ENCODE peak calls at places on chromosomes 1 and 21, in eight cellular contexts. S is neuronal stem cell, P is endothelial cell of umbilical vein, W is fibroblast of lung, M is GM23248, B is IMR-90, D is Karpas-422, U is MM.1S. I is an unnamed sample.

GRCh38 chr1:174131032-174131638 is 28.2 kb upstream of the RABGAP1L start:
- DNase-seq in W (no peak), D (no peak), S (no peak), U (no peak), M (no peak), P (no peak), B (no peak), I (no peak)

GRCh38 chr1:210448293-210448892 is 119.7 kb downstream of the HHAT start:
- DNase-seq in W (peak; percentile 72), B (peak; percentile 69), D (peak; percentile 80), P (peak; percentile 62), M (peak; percentile 67), U (peak; percentile 50), S (peak; percentile 57), I (peak; percentile 73)

GRCh38 chr21:28298251-28298672 is 694.4 kb downstream of the LTN1 start:
- DNase-seq in W (no peak), S (no peak), M (peak; percentile 77), D (no peak), B (peak; percentile 63), P (peak; percentile 34), U (no peak), I (peak; percentile 59)

GRCh38 chr1:109392788-109393580 is 4.7 kb downstream of the SORT1 start:
- DNase-seq in D (no peak), S (no peak), B (peak; percentile 81), P (peak; percentile 52), U (no peak), M (peak; percentile 68), W (peak; percentile 97), I (peak; percentile 60)

GRCh38 chr1:30887485-30888315 is 20.9 kb downstream of the SDC3 start:
- DNase-seq in W (peak; percentile 57), B (peak; percentile 73), U (no peak), D (peak; percentile 65), P (no peak), S (no peak), M (peak; percentile 71), I (no peak)

GRCh38 chr1:229218612-229219025 is 52.3 kb upstream of the RAB4A start:
- DNase-seq in M (no peak), U (no peak), B (no peak), W (no peak), P (no peak), D (no peak), S (no peak), I (no peak)

GRCh38 chr1:84478876-84479868 is at the start of gene RPF1:
- DNase-seq in D (peak; percentile 92), P (peak; percentile 85), M (peak; percentile 92), W (peak; percentile 86), S (peak; percentile 49), B (peak; percentile 79), U (peak; percentile 66), I (peak; percentile 79)

GRCh38 chr1:222161676-222162075 is 386.2 kb downstream of the HHIPL2 start:
- DNase-seq in U (no peak), S (no peak), M (no peak), B (peak; percentile 21), W (peak; percentile 48), P (no peak), D (no peak), I (no peak)

GRCh38 chr1:46558966-46559365 is 7.5 kb upstream of the KNCN start:
- DNase-seq in B (no peak), S (no peak), D (no peak), M (no peak), U (no peak), P (no peak), W (no peak), I (no peak)

GRCh38 chr1:110591956-110592355 is 14.2 kb downstream of the KCNA2 start:
- DNase-seq in D (no peak), P (no peak), W (no peak), S (no peak), U (no peak), B (no peak), M (no peak), I (no peak)

GRCh38 chr1:60132985-60133673 is 59.6 kb upstream of the C1orf87 start:
- DNase-seq in P (peak; percentile 50), M (peak; percentile 95), D (no peak), B (peak; percentile 50), U (peak; percentile 29), S (no peak), W (peak; percentile 81), I (peak; percentile 28)

GRCh38 chr1:244074559-244075171 is 23.6 kb downstream of the ZBTB18 start:
- DNase-seq in W (no peak), U (no peak), D (no peak), B (no peak), S (no peak), P (no peak), M (no peak), I (no peak)

GRCh38 chr1:26171084-26172072 is at the start of gene ZNF593OS:
- DNase-seq in P (no peak), S (no peak), D (no peak), U (no peak), M (no peak), W (no peak), B (no peak), I (no peak)

GRCh38 chr21:31142600-31142999 is 104.3 kb upstream of the KRTAP19-8 start:
- DNase-seq in U (no peak), M (no peak), P (no peak), W (no peak), B (no peak), D (peak; percentile 58), S (no peak), I (peak; percentile 47)

GRCh38 chr1:59156526-59157196 is 140.2 kb upstream of the FGGY start:
- DNase-seq in M (peak; percentile 48), D (no peak), B (no peak), U (no peak), P (peak; percentile 26), W (no peak), S (peak; percentile 17), I (no peak)

GRCh38 chr1:116232989-116233514 is 121.9 kb downstream of the MAB21L3 start:
- DNase-seq in S (no peak), M (no peak), P (no peak), B (no peak), D (peak; percentile 94), W (no peak), U (no peak), I (no peak)

GRCh38 chr21:41779659-41780058 is 12.8 kb upstream of the RIPK4 start:
- DNase-seq in P (no peak), B (no peak), U (no peak), S (no peak), M (no peak), W (no peak), D (no peak), I (peak; percentile 44)

DNA sequence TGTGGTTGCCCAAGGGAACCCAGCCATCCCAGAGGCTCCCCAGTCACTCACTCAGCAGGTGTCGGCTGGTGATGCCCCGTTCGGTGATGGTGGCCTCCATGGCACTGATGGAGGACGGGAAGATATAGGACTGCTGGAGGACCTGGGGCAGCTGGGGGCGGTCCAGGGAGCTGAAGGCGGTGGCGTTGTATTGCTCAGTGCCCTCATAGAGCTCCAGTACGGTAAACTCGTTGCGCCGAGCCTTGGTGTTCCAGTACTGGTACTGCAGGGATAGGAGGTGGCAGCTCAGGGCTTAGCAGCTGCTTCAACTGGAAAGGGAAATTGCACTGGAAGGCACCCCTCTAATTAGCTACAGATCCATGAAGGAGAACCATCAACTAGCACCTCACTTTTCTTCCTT is 12.5 kb upstream of the UBR4 start:
- DNase-seq in U (no peak), M (no peak), W (no peak), D (no peak), B (no peak), P (no peak), S (no peak), I (no peak)
- H3K27ac ChIP-seq in U (no peak overlapping the region), M (no peak overlapping the region), W (no peak overlapping the region), D (no peak overlapping the region), B (no peak overlapping the region), P (no peak overlapping the region), S (no peak overlapping the region), I (no peak overlapping the region)

GRCh38 chr1:183739082-183739481 is 65.8 kb upstream of the RGL1 start:
- DNase-seq in S (no peak), U (no peak), B (no peak), P (no peak), M (no peak), W (no peak), D (no peak), I (peak; percentile 14)
- H3K9ac ChIP-seq in S (no peak overlapping the region), U (no peak overlapping the region), B (no peak overlapping the region), P (no peak overlapping the region), M (no peak overlapping the region), W (no peak overlapping the region), D (no peak overlapping the region), I (no peak overlapping the region)

GRCh38 chr1:8097077-8097799 is 71.1 kb upstream of the ERRFI1 start:
- DNase-seq in W (peak; percentile 93), P (peak; percentile 94), D (no peak), S (no peak), M (peak; percentile 91), U (no peak), B (peak; percentile 96), I (peak; percentile 98)

GRCh38 chr1:8094481-8095241 is 68.6 kb upstream of the ERRFI1 start:
- DNase-seq in B (peak; percentile 90), M (peak; percentile 87), W (peak; percentile 90), D (no peak), S (no peak), P (peak; percentile 95), U (no peak), I (peak; percentile 72)

GRCh38 chr1:8097908-8098307 is 71.8 kb upstream of the ERRFI1 start:
- DNase-seq in S (no peak), P (no peak), W (no peak), B (no peak), D (no peak), U (no peak), M (no peak), I (no peak)

GRCh38 chr1:8095584-8095983 is 69.5 kb upstream of the ERRFI1 start:
- DNase-seq in S (no peak), P (peak; percentile 37), M (no peak), B (no peak), W (no peak), U (no peak), D (no peak), I (peak; percentile 42)

DNA sequence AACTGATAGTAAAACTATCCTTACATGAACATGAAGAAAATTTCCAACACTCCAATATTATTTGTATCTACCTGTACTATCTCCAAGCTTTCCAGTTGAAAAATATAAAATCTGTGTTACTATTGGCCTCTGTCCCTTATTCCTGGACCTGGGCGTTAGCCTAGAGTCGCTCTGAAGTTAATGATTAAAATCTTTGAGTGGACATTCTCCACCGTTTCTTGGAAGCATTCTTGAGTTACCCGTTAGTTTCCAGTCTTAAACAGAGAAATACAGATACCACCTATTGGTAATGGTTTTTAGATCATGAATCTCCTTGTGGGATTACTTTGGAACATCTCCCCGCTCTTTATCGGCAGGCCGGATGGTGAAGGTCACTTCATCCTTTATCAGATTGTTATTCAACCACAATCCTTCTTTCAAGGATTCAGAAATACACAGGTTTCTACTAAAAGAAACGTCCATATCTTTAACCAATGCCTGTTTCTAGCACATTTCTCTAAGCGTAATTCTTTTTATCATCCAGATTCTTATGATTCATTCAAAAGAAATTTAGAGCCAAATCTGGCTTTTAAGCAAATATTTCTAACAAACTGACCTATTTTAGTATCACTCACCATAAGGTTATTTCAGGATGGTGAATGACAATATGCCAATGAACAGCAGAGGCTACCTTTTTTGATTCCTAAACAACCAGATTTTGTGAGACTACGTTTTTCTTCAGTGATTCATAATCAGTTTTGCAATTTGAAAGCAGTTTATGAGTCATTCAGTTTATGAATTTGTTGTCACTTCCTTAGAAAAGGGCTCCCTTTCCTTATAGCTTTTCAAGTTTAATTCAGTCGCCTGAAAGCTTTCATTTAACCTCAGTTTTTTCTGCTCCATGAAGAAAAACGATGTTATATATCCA is 70.2 kb upstream of the ERRFI1 start:
- DNase-seq in M (peak; percentile 81), U (no peak), W (peak; percentile 86), P (peak; percentile 86), S (no peak), B (peak; percentile 85), D (no peak), I (peak; percentile 97)
- H3K27ac ChIP-seq in M (peak overlapping the region; percentile 78), U (no peak overlapping the region), W (peak overlapping the region; percentile 93), P (peak overlapping the region; percentile 98), S (no peak overlapping the region), B (peak overlapping the region; percentile 98), D (no peak overlapping the region), I (peak overlapping the region; percentile 98)

GRCh38 chr1:217526636-217527035 is 104.3 kb downstream of the GPATCH2 start:
- DNase-seq in D (no peak), U (no peak), S (no peak), W (no peak), M (no peak), P (no peak), B (no peak), I (peak; percentile 64)
- H3K9ac ChIP-seq in D (no peak overlapping the region), U (no peak overlapping the region), S (no peak overlapping the region), W (no peak overlapping the region), M (no peak overlapping the region), P (peak overlapping the region; percentile 33), B (no peak overlapping the region), I (no peak overlapping the region)

I was measured in PC-3.